ENCODE peak calls at places on chromosomes 2 and 18, in five cellular contexts. Q is endothelial cell of umbilical vein, E is PC-3, V is HCT116, X is fibroblast of lung. C is an unnamed sample.

GRCh38 chr2:97713296-97714083 is at the start of gene ZAP70:
- DNase-seq in Q (no peak), E (no peak), V (no peak), X (no peak), C (no peak)

GRCh38 chr2:122656403-122656802 is 901.0 kb downstream of the TSN start:
- DNase-seq in Q (no peak), E (no peak), V (no peak), X (no peak), C (no peak)

GRCh38 chr2:159151198-159152118 is 135.0 kb downstream of the WDSUB1 start:
- DNase-seq in Q (no peak), E (no peak), V (no peak), X (no peak), C (no peak)

GRCh38 chr2:152222975-152223638 is 47.5 kb upstream of the STAM2 start:
- DNase-seq in Q (peak; percentile 81), E (peak; percentile 77), V (no peak), X (peak; percentile 92), C (peak; percentile 90)

GRCh38 chr18:8634508-8634907 is 25.3 kb downstream of the RAB12 start:
- DNase-seq in Q (no peak), E (no peak), V (no peak), X (no peak), C (no peak)

GRCh38 chr2:209536363-209536762 is 112.5 kb downstream of the MAP2 start:
- DNase-seq in Q (no peak), E (no peak), V (no peak), X (no peak), C (no peak)

GRCh38 chr18:50099725-50100414 is 95.1 kb downstream of the MYO5B start:
- DNase-seq in Q (no peak), E (peak; percentile 71), V (no peak), X (peak; percentile 72), C (peak; percentile 71)

GRCh38 chr18:57784034-57784815 is 18.9 kb downstream of the ATP8B1 start:
- DNase-seq in Q (peak; percentile 87), E (peak; percentile 40), V (no peak), X (peak; percentile 93), C (peak; percentile 91)

GRCh38 chr18:24270937-24271380 is 126.7 kb downstream of the OSBPL1A start:
- DNase-seq in Q (peak; percentile 36), E (peak; percentile 55), V (no peak), X (peak; percentile 61), C (peak; percentile 58)

GRCh38 chr2:196294510-196294909 is 123.1 kb upstream of the STK17B start:
- DNase-seq in Q (no peak), E (peak; percentile 66), V (no peak), X (no peak), C (no peak)

GRCh38 chr2:51232026-51232425 is 200.1 kb upstream of the NRXN1 start:
- DNase-seq in Q (no peak), E (no peak), V (no peak), X (no peak), C (no peak)

GRCh38 chr2:203599509-203599908 is 64.4 kb upstream of the RAPH1 start:
- DNase-seq in Q (no peak), E (no peak), V (no peak), X (no peak), C (no peak)

GRCh38 chr18:60358516-60358915 is 14.1 kb downstream of the MC4R start:
- DNase-seq in Q (no peak), E (peak; percentile 86), V (no peak), X (peak; percentile 58), C (peak; percentile 40)

GRCh38 chr18:60069145-60069544 is 169.3 kb downstream of the PMAIP1 start:
- DNase-seq in Q (no peak), E (peak; percentile 20), V (no peak), X (no peak), C (no peak)

GRCh38 chr2:120722603-120723421 is 12.9 kb upstream of the GLI2 start:
- DNase-seq in Q (peak; percentile 68), E (peak; percentile 44), V (no peak), X (peak; percentile 91), C (peak; percentile 89)

GRCh38 chr18:25053484-25053883 is 298.5 kb downstream of the ZNF521 start:
- DNase-seq in Q (no peak), E (no peak), V (no peak), X (no peak), C (no peak)

GRCh38 chr2:128305555-128306080 is 13.1 kb downstream of the HS6ST1 start:
- DNase-seq in Q (no peak), E (peak; percentile 15), V (no peak), X (peak; percentile 45), C (no peak)
- H3K9ac ChIP-seq in Q (no peak overlapping the region), E (peak overlapping the region; percentile 84), V (peak overlapping the region; percentile 46), X (peak overlapping the region; percentile 82), C (peak overlapping the region; percentile 85)

DNA sequence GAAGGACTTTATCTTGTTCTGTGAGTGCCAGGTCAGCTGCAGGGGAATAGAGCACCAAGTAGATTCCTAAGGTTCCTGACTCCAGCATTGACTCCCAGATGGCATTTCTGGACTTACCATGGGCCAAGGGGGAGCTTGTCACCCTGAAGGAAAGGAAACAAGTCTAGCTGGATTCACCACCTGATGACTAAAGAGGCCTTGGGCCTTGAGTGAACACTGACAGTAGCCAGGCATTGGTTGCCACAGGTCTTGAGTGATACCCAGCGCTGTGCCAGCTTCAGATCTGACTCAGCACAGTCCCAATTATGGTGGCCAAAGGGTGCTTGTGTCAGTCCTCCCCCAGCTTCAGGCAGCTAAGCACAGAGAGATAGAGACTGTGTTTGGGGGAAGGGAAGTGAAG is 40.1 kb upstream of the CAPN13 start:
- DNase-seq in Q (no peak), E (peak; percentile 92), V (no peak), X (no peak), C (no peak)
- H3K4me3 ChIP-seq in Q (no peak overlapping the region), E (peak overlapping the region; percentile 18), V (no peak overlapping the region), X (no peak overlapping the region), C (no peak overlapping the region)

DNA sequence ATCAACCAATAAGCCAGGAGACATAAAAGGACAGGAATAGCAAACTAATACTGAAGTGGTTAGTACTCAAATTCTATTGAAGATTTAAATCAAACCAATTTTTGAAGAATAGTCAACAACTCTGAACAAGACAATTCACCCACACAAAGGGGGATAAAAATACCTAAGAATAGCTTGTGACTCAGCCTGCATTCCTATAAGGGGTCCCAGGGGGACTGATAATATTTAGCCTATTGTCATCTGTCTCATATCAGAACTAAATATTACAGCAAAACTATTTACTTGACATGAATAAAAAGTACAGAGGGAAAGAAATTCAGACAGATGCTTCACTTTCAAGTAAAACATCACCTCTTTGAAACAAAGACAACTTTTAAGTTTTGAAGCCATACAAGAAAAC is 7.7 kb downstream of the ITSN2 start:
- DNase-seq in Q (no peak), E (no peak), V (no peak), X (no peak), C (no peak)
- H3K79me2 ChIP-seq in Q (peaks cover 82% of the 10 kb centered on the region), E (peaks cover 91% of the 10 kb centered on the region), V (peaks cover 63% of the 10 kb centered on the region), X (peaks cover 37% of the 10 kb centered on the region), C (peaks cover 69% of the 10 kb centered on the region)

GRCh38 chr2:71336802-71337201 is 5.2 kb downstream of the ZNF638 start:
- DNase-seq in Q (peak; percentile 2), E (no peak), V (no peak), X (peak; percentile 57), C (peak; percentile 48)
- H3K9ac ChIP-seq in Q (no peak overlapping the region), E (no peak overlapping the region), V (no peak overlapping the region), X (no peak overlapping the region), C (no peak overlapping the region)

GRCh38 chr18:79465392-79465991 is 69.8 kb downstream of the NFATC1 start:
- DNase-seq in Q (peak; percentile 28), E (no peak), V (no peak), X (no peak), C (no peak)
- H3K4me3 ChIP-seq in Q (no peak overlapping the region), E (no peak overlapping the region), V (no peak overlapping the region), X (no peak overlapping the region), C (no peak overlapping the region)

GRCh38 chr2:74009577-74009976 is 24.9 kb downstream of the TET3 start:
- DNase-seq in Q (no peak), E (no peak), V (no peak), X (no peak), C (no peak)
- H3K79me2 ChIP-seq in Q (peaks cover 3% of the 10 kb centered on the region), E (peaks cover 77% of the 10 kb centered on the region), V (peaks cover 64% of the 10 kb centered on the region), X (peaks cover 5% of the 10 kb centered on the region), C (peaks cover 51% of the 10 kb centered on the region)

GRCh38 chr2:220366765-220367164 is 739.3 kb downstream of the SLC4A3 start:
- DNase-seq in Q (no peak), E (no peak), V (no peak), X (no peak), C (no peak)
- H3K9ac ChIP-seq in Q (no peak overlapping the region), E (no peak overlapping the region), V (no peak overlapping the region), X (no peak overlapping the region), C (no peak overlapping the region)

GRCh38 chr18:34493099-34493544 is 217.0 kb upstream of the DTNA start:
- DNase-seq in Q (peak; percentile 87), E (peak; percentile 64), V (no peak), X (peak; percentile 89), C (peak; percentile 82)
- H3K4me3 ChIP-seq in Q (peak overlapping the region; percentile 72), E (peak overlapping the region; percentile 70), V (no peak overlapping the region), X (peak overlapping the region; percentile 47), C (peak overlapping the region; percentile 71)